ENCODE peak calls at places on chromosomes 7 and 10, in six cellular contexts. W, Q, M, U, L and R are unnamed samples.
A peak's percentile ranks its signal among the peaks of the same experiment; 100 is the strongest.

GRCh38 chr10:84329094-84329611 is 764 bp downstream of the CCSER2 start:
- DNase-seq in W (no peak), Q (peak; percentile 62), M (peak; percentile 38), U (peak; percentile 41), L (no peak), R (no peak)

GRCh38 chr7:94643771-94644545 is 12.0 kb downstream of the SGCE start:
- DNase-seq in W (no peak), Q (no peak), M (no peak), U (no peak), L (no peak), R (no peak)

GRCh38 chr7:44081266-44081748 is 1.0 kb downstream of the POLM start:
- DNase-seq in W (no peak), Q (no peak), M (no peak), U (no peak), L (no peak), R (no peak)

GRCh38 chr7:129785457-129786178 is 167.1 kb downstream of the UBE2H start:
- DNase-seq in W (no peak), Q (no peak), M (no peak), U (no peak), L (no peak), R (no peak)

GRCh38 chr10:105742923-105743322 is 1101.8 kb downstream of the SORCS3 start:
- DNase-seq in W (no peak), Q (no peak), M (no peak), U (no peak), L (no peak), R (no peak)

GRCh38 chr7:128783143-128783799 is 7.7 kb upstream of the OPN1SW start:
- DNase-seq in W (peak; percentile 25), Q (peak; percentile 26), M (peak; percentile 49), U (peak; percentile 44), L (peak; percentile 78), R (no peak)

GRCh38 chr7:66913118-66914049 is 7.6 kb upstream of the TMEM248 start:
- DNase-seq in W (no peak), Q (no peak), M (no peak), U (no peak), L (no peak), R (no peak)

GRCh38 chr10:17831326-17831725 is 22.2 kb downstream of the MRC1 start:
- DNase-seq in W (no peak), Q (no peak), M (no peak), U (no peak), L (no peak), R (no peak)

GRCh38 chr10:8312079-8312478 is 257.6 kb downstream of the GATA3 start:
- DNase-seq in W (no peak), Q (no peak), M (no peak), U (no peak), L (no peak), R (no peak)

GRCh38 chr7:2024227-2024918 is 208.4 kb downstream of the MAD1L1 start:
- DNase-seq in W (no peak), Q (no peak), M (no peak), U (no peak), L (no peak), R (peak; percentile 51)

GRCh38 chr7:115724400-115725056 is 306.0 kb downstream of the TFEC start:
- DNase-seq in W (no peak), Q (peak; percentile 52), M (peak; percentile 15), U (peak; percentile 24), L (no peak), R (no peak)

GRCh38 chr7:127901895-127902703 is 129.1 kb downstream of the LRRC4 start:
- DNase-seq in W (no peak), Q (no peak), M (no peak), U (no peak), L (no peak), R (no peak)

GRCh38 chr10:44908071-44908709 is 2.9 kb upstream of the TMEM72 start:
- DNase-seq in W (no peak), Q (no peak), M (no peak), U (no peak), L (no peak), R (no peak)

GRCh38 chr7:43905954-43906326 is 456 bp downstream of the URGCP start:
- DNase-seq in W (peak; percentile 20), Q (peak; percentile 48), M (peak; percentile 27), U (peak; percentile 32), L (peak; percentile 21), R (peak; percentile 33)

GRCh38 chr7:64874114-64874513 is 29.0 kb upstream of the ZNF273 start:
- DNase-seq in W (no peak), Q (no peak), M (no peak), U (no peak), L (no peak), R (no peak)

GRCh38 chr7:106042196-106042611 is 69.9 kb downstream of the SYPL1 start:
- DNase-seq in W (no peak), Q (no peak), M (no peak), U (no peak), L (no peak), R (no peak)

GRCh38 chr10:48577158-48577557 is 27.7 kb downstream of the ARHGAP22 start:
- DNase-seq in W (no peak), Q (no peak), M (no peak), U (no peak), L (no peak), R (no peak)

GRCh38 chr7:79984210-79984609 is 150.4 kb upstream of the GNAI1 start:
- DNase-seq in W (no peak), Q (no peak), M (no peak), U (no peak), L (no peak), R (no peak)

GRCh38 chr10:5930272-5930671 is 40.2 kb downstream of the FBH1 start:
- DNase-seq in W (no peak), Q (no peak), M (no peak), U (no peak), L (no peak), R (peak; percentile 75)

GRCh38 chr10:4263281-4263921 is 478.4 kb upstream of the KLF6 start:
- DNase-seq in W (no peak), Q (no peak), M (peak; percentile 42), U (no peak), L (no peak), R (no peak)

GRCh38 chr7:27115161-27116018 is 12.9 kb upstream of the HOXA2 start:
- DNase-seq in W (peak; percentile 65), Q (peak; percentile 81), M (peak; percentile 75), U (no peak), L (no peak), R (no peak)
- TF ChIP-seq POLR2A in W (peak; percentile 43), Q (peak; percentile 28), M (peak; percentile 65), U (no peak), L (no peak), R (no peak)

GRCh38 chr10:28875535-28876208 is 198.4 kb downstream of the BAMBI start:
- DNase-seq in W (no peak), Q (no peak), M (no peak), U (no peak), L (no peak), R (no peak)
- H3K4me3 ChIP-seq in W (no peak overlapping the region), Q (no peak overlapping the region), M (no peak overlapping the region), U (no peak overlapping the region), L (no peak overlapping the region), R (no peak overlapping the region)

GRCh38 chr7:36186359-36186758 is 33.3 kb downstream of the EEPD1 start:
- DNase-seq in W (no peak), Q (no peak), M (no peak), U (no peak), L (no peak), R (no peak)

GRCh38 chr7:36182854-36183604 is 30.0 kb downstream of the EEPD1 start:
- DNase-seq in W (no peak), Q (no peak), M (no peak), U (peak; percentile 43), L (no peak), R (peak; percentile 60)

GRCh38 chr7:36186841-36187240 is 33.8 kb downstream of the EEPD1 start:
- DNase-seq in W (peak; percentile 66), Q (no peak), M (no peak), U (peak; percentile 36), L (no peak), R (no peak)

GRCh38 chr7:36185732-36186131 is 32.7 kb downstream of the EEPD1 start:
- DNase-seq in W (no peak), Q (no peak), M (no peak), U (no peak), L (no peak), R (no peak)

DNA sequence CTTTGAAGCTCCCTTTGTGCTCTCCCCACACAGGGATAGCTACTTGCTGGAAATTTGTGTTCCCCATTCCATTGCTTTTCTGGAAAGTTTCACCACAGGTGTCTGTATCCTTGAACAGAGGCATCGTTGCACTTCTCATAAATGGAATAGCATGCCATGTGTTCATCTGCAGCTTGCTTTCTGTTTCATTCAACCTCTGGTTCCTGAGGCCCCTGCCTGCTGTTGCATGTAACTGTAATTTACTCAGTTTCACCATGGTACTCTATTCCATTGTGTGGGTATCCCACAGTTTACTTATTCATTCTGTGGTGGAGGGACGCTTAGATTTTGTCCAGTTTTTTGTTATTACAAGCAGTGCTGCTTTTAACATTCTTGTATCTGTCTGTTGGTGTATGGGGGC is 32.0 kb downstream of the EEPD1 start:
- DNase-seq in W (no peak), Q (no peak), M (no peak), U (no peak), L (no peak), R (no peak)
- H3K36me3 ChIP-seq in W (no peaks in the 10 kb centered on the region), Q (no peaks in the 10 kb centered on the region), M (no peaks in the 10 kb centered on the region), U (no peaks in the 10 kb centered on the region), L (no peaks in the 10 kb centered on the region), R (no peaks in the 10 kb centered on the region)

GRCh38 chr10:102738692-102739121 is 5.0 kb upstream of the WBP1L start:
- DNase-seq in W (no peak), Q (peak; percentile 87), M (no peak), U (no peak), L (no peak), R (no peak)

GRCh38 chr10:102731222-102731800 is 12.4 kb upstream of the WBP1L start:
- DNase-seq in W (no peak), Q (no peak), M (no peak), U (no peak), L (no peak), R (peak; percentile 55)

GRCh38 chr10:102732661-102733060 is 11.1 kb upstream of the WBP1L start:
- DNase-seq in W (no peak), Q (no peak), M (no peak), U (no peak), L (no peak), R (no peak)

GRCh38 chr10:102740229-102740628 is 3.5 kb upstream of the WBP1L start:
- DNase-seq in W (no peak), Q (no peak), M (no peak), U (no peak), L (no peak), R (no peak)

GRCh38 chr10:102735065-102735562 is 8.6 kb upstream of the WBP1L start:
- DNase-seq in W (no peak), Q (no peak), M (no peak), U (peak; percentile 33), L (no peak), R (no peak)
- TF ChIP-seq POLR2A in W (no peak), Q (no peak), M (no peak), U (no peak), L (no peak), R (no peak)

DNA sequence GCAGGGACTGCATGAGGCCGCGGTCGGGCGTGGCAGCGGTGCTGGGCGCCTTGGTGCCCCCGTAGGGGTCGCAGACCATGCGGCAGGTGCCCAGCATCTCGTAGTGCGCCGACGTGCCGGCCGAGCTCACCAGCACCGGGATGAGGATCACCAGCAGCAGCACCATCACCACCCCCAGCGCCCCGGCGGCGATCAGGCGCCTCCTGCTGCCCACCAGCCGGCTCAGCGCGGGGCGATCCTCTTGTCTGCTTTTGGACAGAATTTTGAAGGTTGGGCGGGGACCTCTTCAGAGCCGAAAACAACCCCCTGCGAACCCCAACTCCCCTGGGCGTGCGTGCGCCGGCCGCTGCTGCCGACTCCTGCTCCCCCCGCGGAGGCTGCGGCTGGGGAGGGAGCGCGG is 779 bp downstream of the C1QL3 start:
- DNase-seq in W (peak; percentile 12), Q (no peak), M (no peak), U (peak; percentile 17), L (no peak), R (peak; percentile 36)
- H3K4me3 ChIP-seq in W (peak overlapping the region; percentile 45), Q (no peak overlapping the region), M (peak overlapping the region; percentile 42), U (peak overlapping the region; percentile 11), L (peak overlapping the region; percentile 58), R (no peak overlapping the region)